ENCODE peak calls at places on chromosomes 16 and 17, in ten cellular contexts. One of them, this sample, is unnamed.

GRCh38 chr16:6020162-6020980 is 922.8 kb upstream of the EEF2KMT start:
- DNase-seq in body of pancreas: no peak
- DNase-seq in testis: no peak
- DNase-seq in CD8-positive, alpha-beta T cell: no peak
- DNase-seq in RWPE2: no peak
- DNase-seq in left ventricle myocardium inferior: no peak
- DNase-seq in osteoblast: no peak
- DNase-seq in cardiac muscle cell: no peak
- DNase-seq in mammary epithelial cell: no peak
- DNase-seq in AG10803: no peak
- DNase-seq in this sample: no peak

GRCh38 chr17:10626378-10626777 is 30.7 kb downstream of the MYH3 start:
- DNase-seq in CD8-positive, alpha-beta T cell: no peak
- DNase-seq in cardiac muscle cell: no peak
- DNase-seq in body of pancreas: no peak
- DNase-seq in mammary epithelial cell: no peak
- DNase-seq in RWPE2: no peak
- DNase-seq in osteoblast: no peak
- DNase-seq in testis: no peak
- DNase-seq in left ventricle myocardium inferior: no peak
- DNase-seq in AG10803: no peak
- DNase-seq in this sample: no peak

GRCh38 chr17:81929253-81930141 is 2.0 kb upstream of the MAFG start:
- DNase-seq in testis: no peak
- DNase-seq in cardiac muscle cell: no peak
- DNase-seq in mammary epithelial cell: no peak
- DNase-seq in left ventricle myocardium inferior: no peak
- DNase-seq in body of pancreas: no peak
- DNase-seq in RWPE2: no peak
- DNase-seq in AG10803: no peak
- DNase-seq in CD8-positive, alpha-beta T cell: no peak
- DNase-seq in osteoblast: no peak
- DNase-seq in this sample: no peak

GRCh38 chr17:17204635-17205231 is 1.4 kb downstream of the PLD6 start:
- DNase-seq in left ventricle myocardium inferior: no peak
- DNase-seq in osteoblast: peak
- DNase-seq in RWPE2: no peak
- DNase-seq in AG10803: no peak
- DNase-seq in testis: no peak
- DNase-seq in mammary epithelial cell: no peak
- DNase-seq in body of pancreas: no peak
- DNase-seq in cardiac muscle cell: no peak
- DNase-seq in CD8-positive, alpha-beta T cell: no peak
- DNase-seq in this sample: no peak

GRCh38 chr17:32006957-32007462 is at the start of gene LRRC37B:
- DNase-seq in left ventricle myocardium inferior: peak
- DNase-seq in RWPE2: peak
- DNase-seq in osteoblast: peak
- DNase-seq in testis: peak
- DNase-seq in AG10803: peak
- DNase-seq in body of pancreas: peak
- DNase-seq in cardiac muscle cell: peak
- DNase-seq in CD8-positive, alpha-beta T cell: peak
- DNase-seq in mammary epithelial cell: peak
- DNase-seq in this sample: peak

GRCh38 chr17:82981141-82981540 is 98.3 kb upstream of the METRNL start:
- DNase-seq in osteoblast: no peak
- DNase-seq in body of pancreas: no peak
- DNase-seq in cardiac muscle cell: no peak
- DNase-seq in CD8-positive, alpha-beta T cell: no peak
- DNase-seq in AG10803: no peak
- DNase-seq in mammary epithelial cell: no peak
- DNase-seq in RWPE2: no peak
- DNase-seq in left ventricle myocardium inferior: no peak
- DNase-seq in testis: peak
- DNase-seq in this sample: no peak

GRCh38 chr16:88770459-88771293 is 14.3 kb downstream of the PIEZO1 start:
- DNase-seq in body of pancreas: peak
- DNase-seq in mammary epithelial cell: peak
- DNase-seq in CD8-positive, alpha-beta T cell: peak
- DNase-seq in AG10803: no peak
- DNase-seq in RWPE2: peak
- DNase-seq in testis: no peak
- DNase-seq in osteoblast: peak
- DNase-seq in left ventricle myocardium inferior: peak
- DNase-seq in cardiac muscle cell: peak
- DNase-seq in this sample: peak

GRCh38 chr17:61361084-61361483 is 38.6 kb upstream of the TBX2 start:
- DNase-seq in body of pancreas: no peak
- DNase-seq in testis: no peak
- DNase-seq in osteoblast: peak
- DNase-seq in AG10803: peak
- DNase-seq in left ventricle myocardium inferior: no peak
- DNase-seq in cardiac muscle cell: peak
- DNase-seq in CD8-positive, alpha-beta T cell: no peak
- DNase-seq in mammary epithelial cell: peak
- DNase-seq in RWPE2: no peak
- DNase-seq in this sample: peak

GRCh38 chr16:7025616-7026190 is 306.9 kb upstream of the RBFOX1 start:
- DNase-seq in osteoblast: no peak
- DNase-seq in mammary epithelial cell: no peak
- DNase-seq in CD8-positive, alpha-beta T cell: no peak
- DNase-seq in body of pancreas: peak
- DNase-seq in AG10803: no peak
- DNase-seq in RWPE2: no peak
- DNase-seq in cardiac muscle cell: no peak
- DNase-seq in testis: peak
- DNase-seq in left ventricle myocardium inferior: peak
- DNase-seq in this sample: no peak

GRCh38 chr16:48347191-48347860 is 37.9 kb downstream of the SIAH1 start:
- DNase-seq in testis: no peak
- DNase-seq in cardiac muscle cell: no peak
- DNase-seq in mammary epithelial cell: no peak
- DNase-seq in osteoblast: peak
- DNase-seq in CD8-positive, alpha-beta T cell: no peak
- DNase-seq in RWPE2: no peak
- DNase-seq in AG10803: no peak
- DNase-seq in left ventricle myocardium inferior: no peak
- DNase-seq in body of pancreas: no peak
- DNase-seq in this sample: no peak

GRCh38 chr17:77282524-77283515 is 142.1 kb downstream of the SEC14L1 start:
- DNase-seq in testis: no peak
- DNase-seq in RWPE2: no peak
- DNase-seq in left ventricle myocardium inferior: no peak
- DNase-seq in AG10803: peak
- DNase-seq in osteoblast: peak
- DNase-seq in cardiac muscle cell: peak
- DNase-seq in body of pancreas: peak
- DNase-seq in mammary epithelial cell: no peak
- DNase-seq in CD8-positive, alpha-beta T cell: no peak
- DNase-seq in this sample: peak

GRCh38 chr17:12666718-12667117 is 1.0 kb downstream of the MYOCD start:
- DNase-seq in mammary epithelial cell: no peak
- DNase-seq in left ventricle myocardium inferior: no peak
- DNase-seq in cardiac muscle cell: no peak
- DNase-seq in body of pancreas: no peak
- DNase-seq in AG10803: no peak
- DNase-seq in testis: no peak
- DNase-seq in RWPE2: no peak
- DNase-seq in CD8-positive, alpha-beta T cell: no peak
- DNase-seq in osteoblast: no peak
- DNase-seq in this sample: no peak

GRCh38 chr16:86619263-86619935 is 41.0 kb downstream of the FOXL1 start:
- DNase-seq in left ventricle myocardium inferior: no peak
- DNase-seq in mammary epithelial cell: no peak
- DNase-seq in osteoblast: no peak
- DNase-seq in CD8-positive, alpha-beta T cell: no peak
- DNase-seq in RWPE2: no peak
- DNase-seq in testis: peak
- DNase-seq in body of pancreas: no peak
- DNase-seq in AG10803: peak
- DNase-seq in cardiac muscle cell: no peak
- DNase-seq in this sample: no peak
- H3K4me3 ChIP-seq in left ventricle myocardium inferior: peak
- H3K4me3 ChIP-seq in mammary epithelial cell: no peak
- H3K4me3 ChIP-seq in osteoblast: peak
- H3K4me3 ChIP-seq in CD8-positive, alpha-beta T cell: no peak
- H3K4me3 ChIP-seq in RWPE2: no peak
- H3K4me3 ChIP-seq in testis: peak
- H3K4me3 ChIP-seq in body of pancreas: no peak
- H3K4me3 ChIP-seq in AG10803: peak
- H3K4me3 ChIP-seq in cardiac muscle cell: no peak
- H3K4me3 ChIP-seq in this sample: no peak

DNA sequence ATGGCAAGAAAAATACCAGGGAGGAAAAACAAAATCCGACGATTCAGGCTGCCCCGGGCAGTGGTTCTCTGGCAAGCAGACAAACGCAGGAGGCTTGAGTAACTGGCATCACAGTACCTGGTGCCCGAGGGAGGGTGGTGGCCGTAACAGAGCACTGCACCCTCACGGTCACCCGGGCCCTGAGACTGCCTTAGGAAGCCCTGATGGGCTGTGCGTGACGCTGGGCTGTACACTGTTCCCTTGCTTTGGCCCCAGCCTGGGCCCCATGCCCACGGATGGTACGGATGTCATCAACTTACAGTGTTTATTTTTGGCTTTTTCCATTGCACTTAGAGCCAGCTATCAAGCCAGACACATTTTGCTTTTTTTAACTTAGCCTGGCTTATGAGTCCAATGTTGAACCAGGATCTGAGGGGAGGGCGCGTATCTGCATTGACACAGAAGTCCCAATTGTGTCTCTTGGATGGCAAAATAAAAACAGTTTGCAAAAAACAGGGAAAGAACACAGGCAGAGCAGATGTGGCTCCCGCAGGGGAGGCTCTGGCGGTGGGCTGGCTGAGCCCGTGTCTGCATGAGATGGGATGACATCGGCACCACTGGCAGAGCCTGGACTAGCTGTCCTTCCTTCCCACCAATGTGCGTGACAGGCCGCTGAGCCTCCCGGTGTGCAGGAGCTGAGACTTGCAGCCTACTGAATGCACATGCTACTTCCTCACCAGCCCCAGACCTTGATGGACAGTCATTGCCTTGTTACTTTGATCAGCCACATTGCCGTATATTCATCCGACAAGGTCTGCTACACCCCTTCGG is 287.7 kb downstream of the FOXL1 start:
- DNase-seq in osteoblast: peak
- DNase-seq in body of pancreas: no peak
- DNase-seq in mammary epithelial cell: peak
- DNase-seq in testis: no peak
- DNase-seq in RWPE2: no peak
- DNase-seq in CD8-positive, alpha-beta T cell: no peak
- DNase-seq in cardiac muscle cell: no peak
- DNase-seq in AG10803: peak
- DNase-seq in left ventricle myocardium inferior: peak
- DNase-seq in this sample: peak
- TF ChIP-seq CTCF in osteoblast: no peak
- TF ChIP-seq CTCF in body of pancreas: no peak
- TF ChIP-seq CTCF in mammary epithelial cell: no peak
- TF ChIP-seq CTCF in testis: no peak
- TF ChIP-seq CTCF in RWPE2: no peak
- TF ChIP-seq CTCF in CD8-positive, alpha-beta T cell: no peak
- TF ChIP-seq CTCF in cardiac muscle cell: no peak
- TF ChIP-seq CTCF in AG10803: no peak
- TF ChIP-seq CTCF in left ventricle myocardium inferior: peak
- TF ChIP-seq CTCF in this sample: no peak

DNA sequence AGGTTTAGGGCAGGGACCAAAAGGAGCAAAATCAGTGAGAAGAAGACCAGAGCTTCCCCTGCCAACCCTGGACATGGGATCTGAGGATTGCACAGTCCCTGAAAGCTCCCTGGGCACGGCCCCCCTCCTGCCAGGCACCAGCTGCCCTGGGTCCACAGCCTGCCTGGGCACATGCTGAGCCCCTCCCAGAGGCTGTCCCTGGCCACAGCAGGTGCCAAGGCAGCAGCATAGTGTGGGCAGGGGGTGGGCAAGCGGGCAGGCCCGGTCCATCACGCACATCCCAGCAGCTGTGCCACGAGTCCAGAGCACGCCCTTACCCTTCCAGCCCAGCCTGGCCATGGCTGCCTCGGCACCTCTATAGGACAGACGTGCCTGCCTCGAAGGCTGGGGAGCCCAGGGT is 12.7 kb downstream of the SCN4A start:
- DNase-seq in testis: no peak
- DNase-seq in AG10803: no peak
- DNase-seq in mammary epithelial cell: no peak
- DNase-seq in RWPE2: no peak
- DNase-seq in body of pancreas: no peak
- DNase-seq in CD8-positive, alpha-beta T cell: no peak
- DNase-seq in osteoblast: peak
- DNase-seq in left ventricle myocardium inferior: no peak
- DNase-seq in cardiac muscle cell: no peak
- DNase-seq in this sample: no peak
- H3K4me3 ChIP-seq in testis: no peak
- H3K4me3 ChIP-seq in AG10803: no peak
- H3K4me3 ChIP-seq in mammary epithelial cell: no peak
- H3K4me3 ChIP-seq in RWPE2: no peak
- H3K4me3 ChIP-seq in body of pancreas: no peak
- H3K4me3 ChIP-seq in CD8-positive, alpha-beta T cell: no peak
- H3K4me3 ChIP-seq in osteoblast: no peak
- H3K4me3 ChIP-seq in left ventricle myocardium inferior: peak
- H3K4me3 ChIP-seq in cardiac muscle cell: no peak
- H3K4me3 ChIP-seq in this sample: no peak

GRCh38 chr17:29034510-29034909 is 8.4 kb upstream of the PIPOX start:
- DNase-seq in mammary epithelial cell: no peak
- DNase-seq in AG10803: no peak
- DNase-seq in cardiac muscle cell: no peak
- DNase-seq in left ventricle myocardium inferior: no peak
- DNase-seq in testis: no peak
- DNase-seq in body of pancreas: no peak
- DNase-seq in RWPE2: no peak
- DNase-seq in osteoblast: no peak
- DNase-seq in CD8-positive, alpha-beta T cell: no peak
- DNase-seq in this sample: no peak

GRCh38 chr17:29038511-29039300 is 4.2 kb upstream of the PIPOX start:
- DNase-seq in testis: no peak
- DNase-seq in osteoblast: no peak
- DNase-seq in left ventricle myocardium inferior: no peak
- DNase-seq in RWPE2: no peak
- DNase-seq in cardiac muscle cell: no peak
- DNase-seq in AG10803: peak
- DNase-seq in body of pancreas: no peak
- DNase-seq in mammary epithelial cell: peak
- DNase-seq in CD8-positive, alpha-beta T cell: no peak
- DNase-seq in this sample: no peak

GRCh38 chr17:29039764-29040598 is 3.0 kb upstream of the PIPOX start:
- DNase-seq in mammary epithelial cell: peak
- DNase-seq in osteoblast: peak
- DNase-seq in RWPE2: no peak
- DNase-seq in AG10803: peak
- DNase-seq in cardiac muscle cell: peak
- DNase-seq in CD8-positive, alpha-beta T cell: no peak
- DNase-seq in left ventricle myocardium inferior: no peak
- DNase-seq in body of pancreas: no peak
- DNase-seq in testis: peak
- DNase-seq in this sample: peak

GRCh38 chr17:29037739-29038465 is 5.0 kb upstream of the PIPOX start:
- DNase-seq in osteoblast: no peak
- DNase-seq in RWPE2: no peak
- DNase-seq in cardiac muscle cell: no peak
- DNase-seq in mammary epithelial cell: no peak
- DNase-seq in testis: no peak
- DNase-seq in left ventricle myocardium inferior: no peak
- DNase-seq in body of pancreas: no peak
- DNase-seq in CD8-positive, alpha-beta T cell: no peak
- DNase-seq in AG10803: no peak
- DNase-seq in this sample: no peak

GRCh38 chr17:29036584-29036983 is 6.4 kb upstream of the PIPOX start:
- DNase-seq in RWPE2: no peak
- DNase-seq in osteoblast: no peak
- DNase-seq in mammary epithelial cell: no peak
- DNase-seq in left ventricle myocardium inferior: no peak
- DNase-seq in AG10803: no peak
- DNase-seq in testis: no peak
- DNase-seq in cardiac muscle cell: no peak
- DNase-seq in body of pancreas: no peak
- DNase-seq in CD8-positive, alpha-beta T cell: no peak
- DNase-seq in this sample: no peak
- TF ChIP-seq CTCF in RWPE2: no peak
- TF ChIP-seq CTCF in osteoblast: no peak
- TF ChIP-seq CTCF in mammary epithelial cell: no peak
- TF ChIP-seq CTCF in left ventricle myocardium inferior: no peak
- TF ChIP-seq CTCF in AG10803: no peak
- TF ChIP-seq CTCF in testis: no peak
- TF ChIP-seq CTCF in cardiac muscle cell: no peak
- TF ChIP-seq CTCF in body of pancreas: no peak
- TF ChIP-seq CTCF in CD8-positive, alpha-beta T cell: no peak
- TF ChIP-seq CTCF in this sample: no peak

This sample was measured in fibroblast of pulmonary artery.